ENCODE peak calls at places on chromosomes 12 and 14, in eight cellular contexts. C, W, G, K, B, S, P and Z are unnamed samples.
A peak's percentile ranks its signal among the peaks of the same experiment; 100 is the strongest.

GRCh38 chr12:83954939-83955601 is 957.5 kb downstream of the SLC6A15 start:
- DNase-seq in K (no peak), C (no peak), W (no peak), B (no peak), P (no peak), G (no peak), S (peak; percentile 22), Z (no peak)

GRCh38 chr12:123104809-123105208 is 46.1 kb downstream of the PITPNM2 start:
- DNase-seq in K (no peak), B (no peak), S (no peak), G (no peak), W (no peak), C (no peak), P (no peak), Z (no peak)

GRCh38 chr14:22112004-22112403 is 438.4 kb upstream of the OR4E1 start:
- DNase-seq in P (no peak), W (no peak), B (no peak), K (no peak), C (no peak), S (no peak), G (no peak), Z (no peak)

GRCh38 chr12:43676183-43676813 is 82.3 kb downstream of the PUS7L start:
- DNase-seq in B (peak; percentile 1), S (peak; percentile 46), P (no peak), C (no peak), K (no peak), W (no peak), G (no peak), Z (no peak)

GRCh38 chr14:63555572-63555971 is 12.4 kb upstream of the PPP2R5E start:
- DNase-seq in P (no peak), W (no peak), B (no peak), S (no peak), C (no peak), K (no peak), G (no peak), Z (no peak)

GRCh38 chr12:57096099-57096572 is 7.2 kb downstream of the NAB2 start:
- DNase-seq in B (no peak), S (no peak), W (no peak), P (no peak), K (no peak), G (no peak), C (no peak), Z (peak; percentile 86)

GRCh38 chr14:92692822-92693226 is 55.6 kb downstream of the LGMN start:
- DNase-seq in P (peak; percentile 81), W (peak; percentile 75), B (peak; percentile 29), G (peak; percentile 67), S (no peak), C (peak; percentile 84), K (no peak), Z (peak; percentile 50)

GRCh38 chr14:100652739-100653138 is 65.5 kb upstream of the BEGAIN start:
- DNase-seq in S (no peak), K (no peak), W (no peak), C (no peak), G (no peak), B (no peak), P (no peak), Z (no peak)

GRCh38 chr12:69501154-69501895 is 31.1 kb downstream of the FRS2 start:
- DNase-seq in S (no peak), C (no peak), P (no peak), W (no peak), G (no peak), K (no peak), B (peak; percentile 30), Z (no peak)

GRCh38 chr12:69508091-69508490 is 37.9 kb downstream of the FRS2 start:
- DNase-seq in W (no peak), B (no peak), P (no peak), G (no peak), S (no peak), K (no peak), C (no peak), Z (no peak)

GRCh38 chr12:69497308-69498026 is 27.3 kb downstream of the FRS2 start:
- DNase-seq in G (no peak), B (peak; percentile 40), P (no peak), C (no peak), W (no peak), S (no peak), K (no peak), Z (no peak)

GRCh38 chr12:69500631-69501030 is 30.4 kb downstream of the FRS2 start:
- DNase-seq in P (no peak), C (no peak), W (no peak), K (no peak), B (peak; percentile 50), S (no peak), G (no peak), Z (no peak)

GRCh38 chr12:69502342-69503081 is 32.3 kb downstream of the FRS2 start:
- DNase-seq in B (no peak), K (no peak), S (peak; percentile 52), G (no peak), C (no peak), P (no peak), W (no peak), Z (no peak)
- H3K4me1 ChIP-seq in B (peaks cover 2% of the 10 kb centered on the region), K (peaks cover 34% of the 10 kb centered on the region), S (peaks cover 31% of the 10 kb centered on the region), G (peaks cover 14% of the 10 kb centered on the region), C (no peaks in the 10 kb centered on the region), P (peaks cover 10% of the 10 kb centered on the region), W (no peaks in the 10 kb centered on the region), Z (peaks cover under 1% of the 10 kb centered on the region)

GRCh38 chr14:32625211-32625610 is 296.1 kb downstream of the AKAP6 start:
- DNase-seq in B (no peak), S (no peak), G (no peak), K (no peak), C (no peak), W (no peak), P (no peak), Z (no peak)
- TF ChIP-seq POLR2A in B (no peak), S (no peak), G (no peak), K (no peak), C (no peak), W (no peak), P (no peak), Z (no peak)

GRCh38 chr12:89451876-89452275 is 72.7 kb downstream of the GALNT4 start:
- DNase-seq in P (no peak), C (peak; percentile 45), K (no peak), G (peak; percentile 25), S (no peak), B (peak; percentile 87), W (no peak), Z (no peak)
- H3K4me1 ChIP-seq in P (no peaks in the 10 kb centered on the region), C (peaks cover 27% of the 10 kb centered on the region), K (peaks cover 28% of the 10 kb centered on the region), G (peaks cover 17% of the 10 kb centered on the region), S (peaks cover 2% of the 10 kb centered on the region), B (peaks cover 22% of the 10 kb centered on the region), W (no peaks in the 10 kb centered on the region), Z (no peaks in the 10 kb centered on the region)

DNA sequence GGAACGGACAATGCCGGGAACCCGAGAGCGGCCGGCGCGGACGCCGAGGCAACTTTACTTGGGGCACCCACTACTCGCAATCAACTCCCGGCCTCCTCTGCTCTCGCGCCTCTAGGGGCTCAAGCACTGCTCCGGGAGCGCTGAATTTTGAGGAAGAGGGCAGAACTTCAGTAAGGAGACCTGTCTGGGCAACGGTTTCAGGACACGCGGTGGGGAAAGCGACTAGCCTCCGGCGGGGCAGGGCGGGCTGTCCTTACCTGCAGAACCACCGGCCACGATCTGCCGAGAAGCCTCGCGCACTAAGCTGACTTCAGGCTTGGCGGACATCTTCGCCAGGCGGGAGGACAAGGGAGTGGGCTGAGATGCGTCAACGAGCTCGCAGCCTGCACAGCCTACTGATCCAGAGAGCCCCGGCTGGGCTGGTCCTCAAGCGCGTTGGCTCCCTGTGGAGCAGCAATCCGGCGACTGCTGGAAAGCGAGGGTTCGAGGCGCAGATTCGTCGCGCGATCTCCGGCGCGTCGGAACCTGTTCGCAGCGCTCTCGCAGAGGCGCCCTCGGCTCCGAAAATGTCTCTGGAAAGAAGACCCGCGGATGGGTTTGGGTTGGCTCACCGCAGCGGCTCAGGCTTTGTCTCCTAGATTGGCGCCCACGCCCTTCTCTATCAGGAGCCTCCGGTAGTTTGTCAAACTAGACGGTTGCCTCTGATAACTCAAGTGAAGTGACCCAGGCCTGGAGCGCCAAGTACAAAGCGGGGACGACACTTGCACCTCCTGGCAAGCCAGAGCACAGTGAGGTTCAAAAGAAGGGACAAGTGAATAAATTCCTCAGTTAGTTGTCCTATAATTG is at the start of gene SLC25A21:
- DNase-seq in S (peak; percentile 71), B (peak; percentile 82), K (peak; percentile 84), G (peak; percentile 68), C (peak; percentile 70), W (peak; percentile 77), P (peak; percentile 70), Z (peak; percentile 72)
- TF ChIP-seq POLR2A in S (peak; percentile 84), B (peak; percentile 76), K (no peak), G (peak; percentile 30), C (no peak), W (no peak), P (peak; percentile 51), Z (peak; percentile 47)

GRCh38 chr14:95235767-95236166 is 78.4 kb upstream of the DICER1 start:
- DNase-seq in W (no peak), P (no peak), S (no peak), B (no peak), C (no peak), K (no peak), G (no peak), Z (no peak)
- H3K4me1 ChIP-seq in W (peaks cover 10% of the 10 kb centered on the region), P (no peaks in the 10 kb centered on the region), S (no peaks in the 10 kb centered on the region), B (no peaks in the 10 kb centered on the region), C (peaks cover 6% of the 10 kb centered on the region), K (peaks cover 35% of the 10 kb centered on the region), G (peaks cover 47% of the 10 kb centered on the region), Z (peaks cover 5% of the 10 kb centered on the region)

DNA sequence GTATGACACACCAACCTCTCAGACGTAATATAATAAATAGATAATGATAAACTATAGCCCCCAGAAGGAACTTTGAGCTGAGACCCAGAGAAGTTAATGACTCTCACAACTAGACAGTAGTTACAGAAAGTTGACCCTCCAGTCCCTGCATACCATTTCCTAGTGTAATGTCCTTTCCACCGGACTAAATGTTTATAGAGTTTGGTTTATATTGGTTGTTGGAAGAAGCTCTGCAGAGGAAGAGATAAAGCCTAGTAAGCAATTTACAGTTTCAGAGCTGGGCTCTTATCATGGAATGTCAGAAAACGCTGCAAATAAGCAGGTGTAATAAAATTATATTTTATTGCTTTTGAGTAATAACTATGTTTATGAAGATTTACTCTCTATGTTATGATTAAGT is 97.4 kb downstream of the TRHDE start:
- DNase-seq in C (no peak), W (no peak), P (no peak), G (no peak), S (no peak), K (no peak), B (peak; percentile 62), Z (no peak)
- TF ChIP-seq POLR2A in C (no peak), W (no peak), P (no peak), G (no peak), S (no peak), K (no peak), B (no peak), Z (no peak)

DNA sequence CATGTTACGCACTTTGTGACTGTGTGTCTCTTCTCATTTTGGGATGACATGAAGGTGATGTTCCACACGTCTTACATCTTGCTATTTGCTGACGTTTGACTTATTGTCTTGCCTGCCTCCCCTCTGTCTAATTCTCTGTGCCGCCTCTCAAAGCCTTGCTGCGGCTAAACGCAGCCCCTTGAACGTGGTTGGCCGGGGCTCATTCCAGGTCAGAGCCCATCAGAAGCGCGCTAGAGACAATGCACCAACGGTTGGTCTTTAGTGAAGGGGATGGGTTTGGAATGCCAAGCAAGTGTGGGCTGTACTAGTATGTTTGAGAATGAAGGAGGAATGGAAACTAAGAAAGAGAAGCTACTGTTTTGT is 45.0 kb downstream of the WDR20 start:
- DNase-seq in P (no peak), B (no peak), G (no peak), C (no peak), K (no peak), S (no peak), W (no peak), Z (no peak)
- H3K4me1 ChIP-seq in P (peaks cover 41% of the 10 kb centered on the region), B (peaks cover 11% of the 10 kb centered on the region), G (peaks cover 14% of the 10 kb centered on the region), C (peaks cover 16% of the 10 kb centered on the region), K (peaks cover 58% of the 10 kb centered on the region), S (peaks cover 41% of the 10 kb centered on the region), W (peaks cover 36% of the 10 kb centered on the region), Z (no peaks in the 10 kb centered on the region)

GRCh38 chr14:102910442-102910841 is 12.0 kb upstream of the AMN start:
- DNase-seq in C (no peak), S (no peak), P (no peak), K (peak; percentile 70), W (no peak), B (no peak), G (no peak), Z (no peak)
- TF ChIP-seq POLR2A in C (no peak), S (no peak), P (no peak), K (no peak), W (no peak), B (no peak), G (no peak), Z (no peak)